ENCODE peak calls at places on chromosomes 2 and 18, in four cellular contexts. I is HEK293T, D is HepG2, Y is K562. V is an unnamed sample.

GRCh38 chr2:32680937-32681336 is 53.1 kb downstream of the TTC27 start:
- DNase-seq in I (no peak), D (no peak), Y (no peak), V (no peak)

GRCh38 chr2:133846476-133846875 is 278.2 kb upstream of the NCKAP5 start:
- DNase-seq in I (no peak), D (no peak), Y (no peak), V (no peak)

GRCh38 chr2:223613017-223613950 is 11.1 kb upstream of the SCG2 start:
- DNase-seq in I (peak), D (peak), Y (peak), V (no peak)

GRCh38 chr2:160970052-160970846 is 190.0 kb upstream of the TANK start:
- DNase-seq in I (peak), D (peak), Y (peak), V (no peak)

GRCh38 chr2:206084870-206085741 is 868 bp downstream of the INO80D start:
- DNase-seq in I (peak), D (no peak), Y (peak), V (no peak)

GRCh38 chr2:207734264-207734635 is 22.8 kb downstream of the CCNYL1 start:
- DNase-seq in I (peak), D (peak), Y (peak), V (no peak)

GRCh38 chr2:7888876-7889275 is 793.0 kb upstream of the ID2 start:
- DNase-seq in I (no peak), D (no peak), Y (no peak), V (no peak)

GRCh38 chr18:45379903-45380302 is 235.4 kb upstream of the SLC14A2 start:
- DNase-seq in I (no peak), D (no peak), Y (no peak), V (peak)

GRCh38 chr2:7904319-7904718 is 777.5 kb upstream of the ID2 start:
- DNase-seq in I (no peak), D (no peak), Y (no peak), V (no peak)

DNA sequence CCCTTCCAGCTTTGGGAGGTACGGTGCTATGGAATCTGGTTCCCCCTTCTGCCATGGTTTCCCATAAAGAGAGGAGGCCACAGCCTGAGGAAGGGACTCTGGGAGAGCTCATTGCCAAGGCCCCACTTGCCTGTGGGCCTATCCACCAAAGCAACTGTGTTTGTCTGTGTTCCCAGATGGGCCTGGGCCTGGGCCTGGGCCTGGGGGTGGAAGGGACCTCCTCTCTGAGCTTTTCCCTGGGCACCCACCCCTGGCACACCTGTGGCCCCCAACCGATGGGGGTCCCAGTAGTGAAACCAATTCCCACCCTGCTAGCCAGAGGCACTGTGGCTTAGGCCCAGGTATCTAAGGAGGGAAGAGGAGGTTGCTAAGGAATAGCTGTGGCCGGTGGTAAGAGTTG is 4.8 kb upstream of the DUSP2 start:
- DNase-seq in I (no peak), D (no peak), Y (no peak), V (no peak)
- TF ChIP-seq FOXK2 in I (no peak), D (no peak), Y (no peak), V (no peak)

DNA sequence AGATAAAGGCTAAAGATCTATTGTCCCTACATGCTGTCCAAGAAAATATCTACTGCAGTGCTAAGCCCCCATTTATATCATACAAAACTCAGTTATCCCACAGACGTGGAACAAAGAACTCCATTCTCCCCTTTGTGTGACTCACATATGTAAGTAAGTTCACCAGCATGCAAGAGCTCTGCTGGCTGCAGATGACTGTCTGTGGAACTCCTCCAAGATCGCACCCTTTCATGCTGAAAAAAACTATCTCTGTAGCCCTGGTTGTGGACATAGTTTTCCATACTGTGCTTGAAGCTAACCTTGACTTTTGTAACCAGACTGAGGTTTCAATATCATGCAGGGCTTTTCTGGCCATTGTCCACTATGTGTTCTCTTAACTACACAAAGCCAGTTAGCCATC is 207.1 kb downstream of the ZNF521 start:
- DNase-seq in I (no peak), D (peak), Y (no peak), V (no peak)
- TF ChIP-seq FOXK2 in I (no peak), D (no peak), Y (no peak), V (no peak)

DNA sequence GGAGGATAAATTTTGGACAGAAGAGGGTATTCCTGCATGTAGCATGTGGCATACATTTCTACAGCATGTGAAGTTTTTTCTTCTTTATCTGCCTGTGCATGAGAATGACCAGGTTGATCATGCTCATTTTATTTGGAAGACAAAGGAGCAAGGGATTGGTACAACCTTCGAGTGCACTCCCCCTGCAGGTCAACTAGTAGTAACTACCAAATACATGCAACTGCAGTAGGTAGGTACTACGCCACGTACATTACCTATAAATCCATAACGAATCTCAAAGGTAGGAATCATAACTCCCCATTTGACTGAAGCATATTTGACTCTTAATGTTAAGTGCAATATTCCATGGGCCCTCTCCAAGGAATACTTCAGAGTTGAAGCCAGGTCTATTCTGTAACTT is 763.9 kb downstream of the TSN start:
- DNase-seq in I (no peak), D (peak), Y (peak), V (no peak)
- TF ChIP-seq FOXK2 in I (no peak), D (no peak), Y (no peak), V (no peak)

GRCh38 chr2:162934191-162934590 is 95.6 kb upstream of the KCNH7 start:
- DNase-seq in I (no peak), D (no peak), Y (no peak), V (no peak)
- TF ChIP-seq FOXK2 in I (no peak), D (no peak), Y (no peak), V (no peak)

GRCh38 chr2:60152226-60152833 is 401.1 kb downstream of the BCL11A start:
- DNase-seq in I (peak), D (peak), Y (peak), V (no peak)
- TF ChIP-seq FOXK2 in I (no peak), D (no peak), Y (no peak), V (no peak)

GRCh38 chr18:75100832-75101630 is 107.9 kb downstream of the PTGR3 start:
- DNase-seq in I (no peak), D (no peak), Y (no peak), V (no peak)
- TF ChIP-seq FOXK2 in I (no peak), D (no peak), Y (no peak), V (no peak)

GRCh38 chr2:191061381-191061982 is 47.5 kb upstream of the STAT1 start:
- DNase-seq in I (no peak), D (no peak), Y (no peak), V (no peak)
- TF ChIP-seq FOXK2 in I (no peak), D (no peak), Y (no peak), V (no peak)